ENCODE peak calls at places on chromosomes 7 and 10, in eight cellular contexts. I is HT-29; A is NCI-H2081; J is MV-4-11; F is EL; G is dorsolateral prefrontal cortex; W is left ventricle myocardium inferior; M is T-helper 2 cell treated with Interferon-gamma antibody and Interleukin-4, amounts not matched to agents 5 μg/mL and 100 μg/mL, for 36 hours. Q is an unnamed sample.

GRCh38 chr10:59628965-59629364 is 80.7 kb downstream of the SLC16A9 start:
- DNase-seq in I (no peak), A (no peak), J (no peak), F (no peak), G (no peak), W (no peak), M (no peak), Q (no peak)

GRCh38 chr7:44441079-44441478 is 49.4 kb downstream of the NUDCD3 start:
- DNase-seq in I (no peak), A (no peak), J (no peak), F (no peak), G (no peak), W (no peak), M (no peak), Q (no peak)

GRCh38 chr10:90893190-90893589 is 21.4 kb downstream of the RPP30 start:
- DNase-seq in I (no peak), A (no peak), J (no peak), F (no peak), G (no peak), W (no peak), M (no peak), Q (no peak)

GRCh38 chr7:111650456-111650999 is 88.2 kb upstream of the IMMP2L start:
- DNase-seq in I (peak), A (peak), J (no peak), F (peak), G (no peak), W (no peak), M (no peak), Q (peak)

GRCh38 chr7:155195939-155196523 is 101.6 kb upstream of the INSIG1 start:
- DNase-seq in I (no peak), A (no peak), J (no peak), F (no peak), G (no peak), W (no peak), M (no peak), Q (no peak)

GRCh38 chr7:94676431-94676830 is 20.5 kb upstream of the SGCE start:
- DNase-seq in I (no peak), A (no peak), J (no peak), F (no peak), G (no peak), W (no peak), M (no peak), Q (no peak)

GRCh38 chr7:106609416-106609815 is 51.5 kb downstream of the CCDC71L start:
- DNase-seq in I (no peak), A (no peak), J (no peak), F (peak), G (no peak), W (no peak), M (no peak), Q (no peak)

GRCh38 chr10:101225846-101226361 is 3.4 kb downstream of the LBX1 start:
- DNase-seq in I (no peak), A (no peak), J (no peak), F (no peak), G (no peak), W (no peak), M (no peak), Q (no peak)

GRCh38 chr10:129915526-129916378 is 48.3 kb downstream of the EBF3 start:
- DNase-seq in I (no peak), A (no peak), J (no peak), F (no peak), G (no peak), W (no peak), M (no peak), Q (no peak)

GRCh38 chr10:86960003-86960862 is 1.8 kb downstream of the SNCG start:
- DNase-seq in I (peak), A (no peak), J (peak), F (peak), G (no peak), W (peak), M (peak), Q (no peak)

GRCh38 chr7:1676550-1677071 is 6.5 kb downstream of the ELFN1 start:
- DNase-seq in I (no peak), A (no peak), J (no peak), F (no peak), G (no peak), W (no peak), M (no peak), Q (no peak)

GRCh38 chr10:109895095-109895818 is 28.1 kb downstream of the XPNPEP1 start:
- DNase-seq in I (no peak), A (no peak), J (no peak), F (peak), G (peak), W (peak), M (no peak), Q (no peak)

GRCh38 chr7:151764056-151764920 is 112.6 kb downstream of the PRKAG2 start:
- DNase-seq in I (no peak), A (no peak), J (no peak), F (no peak), G (no peak), W (no peak), M (no peak), Q (no peak)

GRCh38 chr7:91034459-91035368 is 229.5 kb upstream of the FZD1 start:
- DNase-seq in I (peak), A (peak), J (no peak), F (peak), G (peak), W (no peak), M (no peak), Q (peak)

GRCh38 chr10:131762789-131763696 is 137.8 kb upstream of the PPP2R2D start:
- DNase-seq in I (no peak), A (no peak), J (no peak), F (no peak), G (no peak), W (no peak), M (no peak), Q (no peak)

GRCh38 chr10:92052741-92053140 is 129.2 kb downstream of the BTAF1 start:
- DNase-seq in I (no peak), A (no peak), J (no peak), F (no peak), G (no peak), W (no peak), M (no peak), Q (no peak)

GRCh38 chr10:81108516-81109199 is 571.0 kb downstream of the SH2D4B start:
- DNase-seq in I (no peak), A (no peak), J (peak), F (no peak), G (peak), W (no peak), M (no peak), Q (no peak)

GRCh38 chr10:100370561-100370975 is 23.5 kb downstream of the SCD start:
- DNase-seq in I (peak), A (no peak), J (peak), F (peak), G (no peak), W (no peak), M (peak), Q (no peak)

GRCh38 chr7:85554294-85554877 is 367.5 kb upstream of the SEMA3D start:
- DNase-seq in I (peak), A (peak), J (peak), F (peak), G (no peak), W (no peak), M (no peak), Q (peak)

GRCh38 chr10:13066527-13066926 is 33.4 kb upstream of the OPTN start:
- DNase-seq in I (no peak), A (no peak), J (no peak), F (no peak), G (no peak), W (no peak), M (no peak), Q (no peak)

GRCh38 chr7:100220833-100221718 is 1.3 kb downstream of the PVRIG start:
- DNase-seq in I (no peak), A (no peak), J (no peak), F (no peak), G (no peak), W (no peak), M (peak), Q (no peak)

GRCh38 chr7:150838965-150839650 is 13.2 kb upstream of the AOC1 start:
- DNase-seq in I (no peak), A (no peak), J (no peak), F (no peak), G (no peak), W (no peak), M (no peak), Q (no peak)

GRCh38 chr10:101292194-101293006 is 61.6 kb upstream of the BTRC start:
- DNase-seq in I (no peak), A (peak), J (no peak), F (peak), G (peak), W (peak), M (no peak), Q (no peak)